ENCODE peak calls at places on chromosomes 1 and 21, in five cellular contexts. F is OCI-LY7, W is hepatocyte, K is GM23338, D is SK-N-SH. Y is an unnamed sample. For H3K79me2, the result is how much of the 10 kb centered on the place peaks cover.

GRCh38 chr21:32545948-32546441 is 39.3 kb downstream of the TCP10L start:
- DNase-seq in F (no peak), W (no peak), K (no peak), D (no peak), Y (peak)

GRCh38 chr1:67274623-67275325 is 32.9 kb upstream of the IL12RB2 start:
- DNase-seq in F (no peak), W (no peak), K (no peak), D (no peak), Y (no peak)

GRCh38 chr1:27487927-27488522 is 1.9 kb downstream of the WASF2 start:
- DNase-seq in F (peak), W (no peak), K (no peak), D (no peak), Y (peak)

GRCh38 chr21:33232640-33233039 is 2.9 kb downstream of the IFNAR2 start:
- DNase-seq in F (no peak), W (no peak), K (no peak), D (no peak), Y (no peak)

GRCh38 chr1:7178741-7179140 is 393.5 kb downstream of the CAMTA1 start:
- DNase-seq in F (no peak), W (no peak), K (no peak), D (no peak), Y (no peak)

GRCh38 chr21:43835061-43835460 is 30.0 kb upstream of the AGPAT3 start:
- DNase-seq in F (no peak), W (no peak), K (no peak), D (peak), Y (no peak)

GRCh38 chr1:116878804-116879477 is 30.8 kb upstream of the PTGFRN start:
- DNase-seq in F (no peak), W (peak), K (peak), D (peak), Y (peak)

GRCh38 chr1:5494518-5494917 is 497.7 kb downstream of the NPHP4 start:
- DNase-seq in F (no peak), W (no peak), K (no peak), D (no peak), Y (no peak)

GRCh38 chr1:229938571-229938970 is 128.5 kb upstream of the GALNT2 start:
- DNase-seq in F (no peak), W (no peak), K (no peak), D (no peak), Y (no peak)

GRCh38 chr1:98044766-98045165 is 123.9 kb upstream of the DPYD start:
- DNase-seq in F (no peak), W (no peak), K (peak), D (peak), Y (no peak)

GRCh38 chr1:98046031-98046641 is 125.3 kb upstream of the DPYD start:
- DNase-seq in F (no peak), W (peak), K (peak), D (peak), Y (no peak)

GRCh38 chr1:98048234-98048633 is 127.4 kb upstream of the DPYD start:
- DNase-seq in F (peak), W (peak), K (peak), D (peak), Y (peak)

GRCh38 chr1:98044071-98044697 is 123.3 kb upstream of the DPYD start:
- DNase-seq in F (no peak), W (no peak), K (peak), D (peak), Y (no peak)

GRCh38 chr1:98045211-98046030 is 124.6 kb upstream of the DPYD start:
- DNase-seq in F (no peak), W (no peak), K (peak), D (peak), Y (no peak)
- H3K79me2 ChIP-seq in F (under half), W (under half), K (under half), D (half or more), Y (under half)

DNA sequence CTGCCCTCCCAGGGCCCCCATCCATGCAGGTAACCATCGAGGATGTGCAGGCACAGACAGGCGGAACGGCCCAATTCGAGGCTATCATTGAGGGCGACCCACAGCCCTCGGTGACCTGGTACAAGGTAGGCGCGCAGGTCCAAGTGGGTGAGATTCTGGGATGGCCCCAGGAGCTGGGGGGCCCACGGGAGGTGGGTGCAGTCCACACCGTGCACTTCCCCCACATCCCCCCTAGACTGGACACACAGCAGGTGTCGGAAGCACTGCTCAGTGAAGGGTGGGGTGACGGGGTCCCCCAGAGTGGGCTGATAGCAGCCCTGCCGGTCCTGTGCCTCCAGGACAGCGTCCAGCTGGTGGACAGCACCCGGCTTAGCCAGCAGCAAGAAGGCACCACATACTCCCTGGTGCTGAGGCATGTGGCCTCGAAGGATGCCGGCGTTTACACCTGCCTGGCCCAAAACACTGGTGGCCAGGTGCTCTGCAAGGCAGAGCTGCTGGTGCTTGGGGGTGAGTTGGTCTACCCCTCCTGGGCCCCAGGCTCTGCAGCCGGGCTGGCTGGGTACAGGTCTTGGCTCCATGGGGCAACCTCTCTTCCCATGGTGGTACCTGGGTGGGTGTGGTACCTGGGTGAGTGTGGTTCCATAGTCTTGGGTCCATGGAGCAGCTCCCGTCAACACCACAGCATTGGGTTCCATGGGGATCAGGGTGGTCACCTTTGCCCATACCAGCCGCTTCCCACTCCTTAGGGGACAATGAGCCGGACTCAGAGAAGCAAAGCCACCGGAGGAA is 40.4 kb downstream of the TRIM11 start:
- DNase-seq in F (no peak), W (no peak), K (no peak), D (no peak), Y (no peak)
- H2AFZ ChIP-seq in F (no peak), W (no peak), K (no peak), D (no peak), Y (no peak)

DNA sequence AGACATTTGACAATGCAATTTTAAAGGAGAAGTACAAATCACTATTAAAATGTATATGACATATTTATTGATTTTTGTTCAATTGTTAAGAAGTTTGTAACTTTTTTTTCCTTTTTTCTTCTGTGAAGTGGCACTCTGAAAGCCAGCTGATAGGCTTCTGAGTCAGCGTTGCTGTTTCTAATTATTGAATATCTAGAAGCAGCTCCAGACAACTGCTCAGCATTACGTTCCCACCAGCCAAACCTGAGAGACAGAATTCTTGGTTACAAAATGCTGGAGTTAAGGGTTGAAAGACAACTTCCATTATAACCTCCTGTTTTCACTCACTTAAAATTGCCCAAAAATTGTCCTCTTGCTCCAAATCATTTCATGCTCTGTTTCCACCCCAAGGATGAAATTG is 31.4 kb upstream of the LMX1A start:
- DNase-seq in F (no peak), W (no peak), K (no peak), D (no peak), Y (no peak)
- TF ChIP-seq EZH2phosphoT487 in F (no peak), W (no peak), K (no peak), D (no peak), Y (no peak)

GRCh38 chr1:30998171-30998570 is 67.3 kb downstream of the PUM1 start:
- DNase-seq in F (no peak), W (no peak), K (no peak), D (no peak), Y (no peak)

GRCh38 chr1:30998887-30999286 is 66.6 kb downstream of the PUM1 start:
- DNase-seq in F (no peak), W (no peak), K (no peak), D (no peak), Y (no peak)

GRCh38 chr1:30991852-30992606 is 73.5 kb downstream of the PUM1 start:
- DNase-seq in F (no peak), W (no peak), K (no peak), D (no peak), Y (no peak)

GRCh38 chr1:30995990-30996612 is 69.4 kb downstream of the PUM1 start:
- DNase-seq in F (no peak), W (no peak), K (no peak), D (no peak), Y (no peak)

GRCh38 chr1:30997463-30998057 is 68.0 kb downstream of the PUM1 start:
- DNase-seq in F (no peak), W (no peak), K (no peak), D (no peak), Y (no peak)
- H3K79me2 ChIP-seq in F (half or more), W (half or more), K (half or more), D (half or more), Y (half or more)

GRCh38 chr1:158932171-158932570 is 819 bp downstream of the PYHIN1 start:
- DNase-seq in F (no peak), W (no peak), K (no peak), D (no peak), Y (no peak)

GRCh38 chr1:158930504-158930903 is 848 bp upstream of the PYHIN1 start:
- DNase-seq in F (peak), W (no peak), K (no peak), D (no peak), Y (no peak)

GRCh38 chr1:158933621-158934020 is 2.3 kb downstream of the PYHIN1 start:
- DNase-seq in F (peak), W (no peak), K (no peak), D (no peak), Y (no peak)

DNA sequence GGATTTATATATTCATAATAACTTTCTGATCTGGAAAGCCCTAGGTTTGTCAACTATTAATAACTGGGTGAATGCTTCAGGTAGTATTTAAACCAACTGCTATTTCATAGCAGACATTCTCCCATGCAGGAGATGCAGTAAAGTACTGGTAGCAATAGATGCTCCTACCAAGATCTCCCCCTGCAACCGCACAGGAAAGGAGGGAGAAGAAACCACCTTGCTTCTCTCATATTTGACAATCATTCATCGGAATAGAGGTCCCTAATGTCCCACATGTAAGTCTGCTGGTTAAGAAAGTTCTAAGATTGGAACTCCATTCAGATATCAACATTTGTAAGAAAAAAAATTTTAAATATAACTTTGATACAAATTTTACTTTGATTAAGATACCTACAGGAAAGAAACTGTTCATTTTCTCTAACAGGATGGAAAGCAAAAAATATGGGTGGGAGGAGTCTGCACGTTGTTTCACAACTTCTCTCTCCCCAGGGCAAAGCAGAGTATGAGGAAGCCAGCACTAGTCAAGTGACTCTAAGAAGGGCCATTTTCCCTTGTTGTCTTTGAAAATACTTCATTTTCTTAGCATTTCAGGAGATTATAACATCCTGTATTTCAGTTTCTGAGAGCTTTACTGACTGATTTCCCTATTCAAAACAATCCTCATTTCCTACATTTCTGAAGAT is at the start of gene PYHIN1:
- DNase-seq in F (peak), W (no peak), K (no peak), D (no peak), Y (no peak)
- H2AFZ ChIP-seq in F (peak), W (no peak), K (no peak), D (no peak), Y (no peak)

GRCh38 chr1:174875306-174875705 is 124.4 kb upstream of the CACYBP start:
- DNase-seq in F (peak), W (peak), K (peak), D (no peak), Y (peak)
- TF ChIP-seq EZH2phosphoT487 in F (no peak), W (no peak), K (no peak), D (no peak), Y (no peak)

DNA sequence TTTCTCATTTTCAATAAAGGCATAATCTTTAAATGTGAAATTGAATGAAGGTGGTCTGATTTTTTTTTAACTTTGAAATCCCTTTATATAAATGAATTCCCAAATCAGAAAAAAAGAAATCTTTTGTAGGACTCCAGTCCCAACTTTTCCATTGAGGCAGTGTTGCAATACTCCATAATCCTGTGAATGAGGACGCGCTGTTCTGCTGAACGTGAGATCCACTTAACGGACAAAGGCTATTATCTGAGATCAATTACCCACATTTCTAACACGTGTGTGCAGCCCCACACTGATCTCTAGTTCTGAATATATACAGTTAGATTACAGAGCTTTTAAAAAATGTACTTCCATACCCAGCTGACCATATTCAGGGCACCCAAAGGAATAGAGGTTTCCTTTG is 19.1 kb downstream of the RCC2 start:
- DNase-seq in F (no peak), W (no peak), K (no peak), D (no peak), Y (no peak)
- H3K79me2 ChIP-seq in F (under half), W (under half), K (half or more), D (under half), Y (under half)

DNA sequence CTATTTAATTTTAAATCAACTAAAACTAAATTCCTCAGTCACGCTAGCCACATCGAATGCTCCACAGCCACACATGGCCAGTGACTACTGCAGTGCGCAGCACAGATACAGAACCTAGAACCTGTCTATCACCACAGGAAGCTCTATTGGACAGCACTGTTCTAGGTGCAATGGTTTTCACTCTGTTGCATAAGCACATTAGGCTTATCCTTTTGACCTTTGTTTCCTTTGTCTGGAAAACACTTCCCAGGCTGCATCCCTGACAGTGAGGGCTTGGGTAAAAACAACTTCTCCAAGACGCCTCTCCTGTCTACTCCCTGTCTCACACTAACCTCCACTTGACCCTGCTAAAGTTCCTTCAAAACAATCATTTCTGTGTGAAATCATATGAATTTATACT is 33.6 kb upstream of the RAP1GAP start:
- DNase-seq in F (no peak), W (no peak), K (no peak), D (no peak), Y (no peak)
- H2AFZ ChIP-seq in F (no peak), W (no peak), K (no peak), D (no peak), Y (no peak)

Y was measured in PC-3.